ENCODE peak calls at places on chromosomes 5 and 9, in six cellular contexts. E is CD8-positive, alpha-beta T cell; U is GM06990; C is cardiac muscle cell; S is ovary; W is stomach. H is an unnamed sample.
A peak's percentile ranks its signal among the peaks of the same experiment; 100 is the strongest.

GRCh38 chr9:34552986-34553385 is 30.2 kb upstream of the ENHO start:
- DNase-seq in W (no peak), E (no peak), S (no peak), C (no peak), U (no peak), H (no peak)

GRCh38 chr9:113770396-113770795 is 105.7 kb upstream of the ZNF618 start:
- DNase-seq in S (no peak), C (no peak), W (no peak), U (no peak), E (no peak), H (no peak)

GRCh38 chr5:172595591-172596455 is 45.2 kb upstream of the NEURL1B start:
- DNase-seq in S (peak; percentile 13), C (no peak), W (no peak), U (no peak), E (no peak), H (no peak)

GRCh38 chr5:200985-201384 is 9.7 kb downstream of the LRRC14B start:
- DNase-seq in E (no peak), W (no peak), U (no peak), C (no peak), S (peak; percentile 7), H (no peak)

GRCh38 chr5:10077721-10078551 is 171.8 kb downstream of the ATPSCKMT start:
- DNase-seq in W (no peak), E (no peak), C (peak; percentile 28), S (no peak), U (no peak), H (no peak)

GRCh38 chr9:36204906-36205547 is 14.3 kb downstream of the CLTA start:
- DNase-seq in S (no peak), E (no peak), U (no peak), W (no peak), C (peak; percentile 20), H (no peak)

GRCh38 chr9:70061776-70062175 is 18.1 kb downstream of the MAMDC2 start:
- DNase-seq in C (no peak), E (no peak), W (no peak), U (no peak), S (no peak), H (no peak)

GRCh38 chr5:128199104-128199503 is 115.5 kb downstream of the SLC12A2 start:
- DNase-seq in S (no peak), E (no peak), C (no peak), W (no peak), U (no peak), H (no peak)

GRCh38 chr5:126414874-126415502 is 8.2 kb upstream of the GRAMD2B start:
- DNase-seq in E (no peak), S (peak; percentile 47), W (no peak), U (no peak), C (peak; percentile 62), H (no peak)

GRCh38 chr5:176803943-176804498 is 6.3 kb upstream of the UNC5A start:
- DNase-seq in E (no peak), C (peak; percentile 86), S (no peak), U (no peak), W (no peak), H (no peak)

GRCh38 chr9:132210472-132211145 is 48.8 kb downstream of the NTNG2 start:
- DNase-seq in U (no peak), E (no peak), C (no peak), S (no peak), W (no peak), H (no peak)

GRCh38 chr9:78187763-78188495 is 47.9 kb upstream of the CEP78 start:
- DNase-seq in C (peak; percentile 3), E (no peak), S (no peak), U (no peak), W (no peak), H (no peak)

GRCh38 chr5:135834639-135835529 is at the start of gene SLC25A48:
- DNase-seq in C (peak; percentile 87), W (peak; percentile 40), U (peak; percentile 40), S (no peak), E (no peak), H (no peak)

GRCh38 chr5:65483474-65484346 is 2.0 kb upstream of the ADAMTS6 start:
- DNase-seq in S (no peak), E (no peak), W (no peak), U (peak; percentile 41), C (peak; percentile 77), H (no peak)

GRCh38 chr5:16964821-16965220 is 28.7 kb upstream of the MYO10 start:
- DNase-seq in U (no peak), E (no peak), S (no peak), W (no peak), C (peak; percentile 51), H (no peak)

GRCh38 chr5:137342764-137343163 is 156.4 kb downstream of the SPOCK1 start:
- DNase-seq in C (no peak), W (no peak), S (no peak), U (no peak), E (no peak), H (no peak)

GRCh38 chr9:122190597-122191381 is 31.1 kb downstream of the MORN5 start:
- DNase-seq in E (no peak), W (peak; percentile 55), U (no peak), C (no peak), S (no peak), H (no peak)

GRCh38 chr5:127440831-127441230 is 76.6 kb upstream of the PRRC1 start:
- DNase-seq in S (no peak), C (no peak), W (no peak), U (no peak), E (no peak), H (no peak)

GRCh38 chr9:91812191-91812590 is 137.8 kb downstream of the ROR2 start:
- DNase-seq in C (no peak), W (peak; percentile 19), E (no peak), S (no peak), U (no peak), H (no peak)

GRCh38 chr5:125254267-125254666 is 507.8 kb upstream of the ZNF608 start:
- DNase-seq in E (no peak), C (no peak), U (no peak), W (no peak), S (no peak), H (no peak)

GRCh38 chr5:133382661-133383579 is 229.4 kb downstream of the FSTL4 start:
- DNase-seq in W (peak; percentile 22), U (no peak), C (no peak), S (no peak), E (no peak), H (no peak)

GRCh38 chr9:105444130-105444529 is 3.7 kb upstream of the FSD1L start:
- DNase-seq in S (no peak), C (no peak), E (no peak), W (no peak), U (no peak), H (no peak)

GRCh38 chr5:1771149-1772065 is 28.2 kb downstream of the MRPL36 start:
- DNase-seq in W (no peak), S (no peak), C (no peak), E (no peak), U (no peak), H (no peak)

GRCh38 chr9:137748311-137748710 is 129.3 kb upstream of the CACNA1B start:
- DNase-seq in W (no peak), C (no peak), S (no peak), E (no peak), U (no peak), H (no peak)

DNA sequence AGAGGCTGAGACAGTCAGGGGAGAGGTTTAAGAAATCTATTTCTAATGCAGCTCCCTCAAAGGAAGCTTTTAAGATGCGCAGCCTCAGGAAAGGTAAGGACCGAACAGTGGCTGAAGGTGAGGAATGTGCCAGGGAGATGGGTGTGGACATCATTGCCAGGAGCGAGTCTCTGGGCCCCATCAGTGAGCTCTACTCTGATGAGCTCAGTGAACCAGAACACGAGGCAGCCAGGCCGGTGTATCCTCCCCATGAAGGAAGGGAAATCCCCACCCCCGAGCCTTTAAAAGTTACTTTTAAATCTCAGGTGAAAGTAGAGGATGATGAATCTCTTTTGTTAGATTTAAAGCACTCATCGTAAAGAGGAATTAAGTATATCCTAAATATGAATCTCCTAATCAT is 8.2 kb downstream of the CAVIN4 start:
- DNase-seq in U (no peak), E (no peak), W (no peak), C (no peak), S (no peak), H (no peak)
- H3K36me3 ChIP-seq in U (no peaks in the 10 kb centered on the region), E (no peaks in the 10 kb centered on the region), W (peaks cover 5% of the 10 kb centered on the region), C (no peaks in the 10 kb centered on the region), S (no peaks in the 10 kb centered on the region), H (no peaks in the 10 kb centered on the region)

GRCh38 chr9:120505186-120505585 is 74.8 kb downstream of the CDK5RAP2 start:
- DNase-seq in C (no peak), U (no peak), S (no peak), W (no peak), E (no peak), H (no peak)

GRCh38 chr9:120513825-120514598 is 66.0 kb downstream of the CDK5RAP2 start:
- DNase-seq in W (no peak), E (no peak), U (no peak), C (no peak), S (no peak), H (no peak)

GRCh38 chr9:120510816-120511215 is 69.2 kb downstream of the CDK5RAP2 start:
- DNase-seq in U (no peak), C (no peak), E (no peak), W (no peak), S (no peak), H (no peak)

GRCh38 chr9:120507936-120508510 is 71.9 kb downstream of the CDK5RAP2 start:
- DNase-seq in W (no peak), C (no peak), U (no peak), E (no peak), S (no peak), H (no peak)
- H3K36me3 ChIP-seq in W (peaks cover 63% of the 10 kb centered on the region), C (peaks cover 4% of the 10 kb centered on the region), U (peaks cover 4% of the 10 kb centered on the region), E (peaks cover 32% of the 10 kb centered on the region), S (no peaks in the 10 kb centered on the region), H (peaks cover 92% of the 10 kb centered on the region)

GRCh38 chr9:20557890-20558608 is 64.2 kb downstream of the MLLT3 start:
- DNase-seq in C (no peak), U (no peak), W (no peak), S (no peak), E (no peak), H (no peak)
- H3K36me3 ChIP-seq in C (no peaks in the 10 kb centered on the region), U (no peaks in the 10 kb centered on the region), W (no peaks in the 10 kb centered on the region), S (no peaks in the 10 kb centered on the region), E (no peaks in the 10 kb centered on the region), H (no peaks in the 10 kb centered on the region)

GRCh38 chr5:157384971-157385709 is 74.9 kb upstream of the NIPAL4 start:
- DNase-seq in S (no peak), U (no peak), W (no peak), C (peak; percentile 88), E (no peak), H (no peak)

GRCh38 chr5:157388148-157388547 is 71.9 kb upstream of the NIPAL4 start:
- DNase-seq in U (no peak), C (no peak), W (no peak), S (no peak), E (no peak), H (no peak)

GRCh38 chr5:157389103-157389502 is 70.9 kb upstream of the NIPAL4 start:
- DNase-seq in C (no peak), U (no peak), W (no peak), S (no peak), E (no peak), H (no peak)

GRCh38 chr5:157387164-157387563 is 72.8 kb upstream of the NIPAL4 start:
- DNase-seq in S (no peak), W (no peak), U (no peak), C (no peak), E (no peak), H (no peak)

DNA sequence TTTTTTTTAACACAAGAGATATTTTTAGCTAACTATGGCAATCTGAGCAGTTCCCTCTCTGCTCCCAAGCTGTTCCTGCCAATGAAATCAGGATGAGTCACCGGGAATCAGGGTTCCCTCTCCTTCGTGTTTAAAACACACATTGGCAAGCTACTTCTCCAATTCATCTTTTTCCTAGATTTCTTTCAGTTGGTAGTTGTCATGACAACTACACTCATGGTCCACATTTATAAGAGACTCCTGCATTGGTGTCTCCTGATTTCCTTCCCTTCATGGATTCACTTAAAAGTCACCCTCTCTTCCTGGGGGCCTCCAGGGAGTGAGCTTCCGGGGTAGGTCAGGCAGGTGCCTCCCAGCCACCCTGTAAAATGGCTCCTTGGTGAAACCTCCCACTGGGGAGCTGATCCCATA is 72.3 kb upstream of the NIPAL4 start:
- DNase-seq in E (no peak), U (no peak), W (no peak), S (peak; percentile 33), C (peak; percentile 42), H (no peak)
- H3K36me3 ChIP-seq in E (peaks cover 81% of the 10 kb centered on the region), U (peaks cover 22% of the 10 kb centered on the region), W (peaks cover 25% of the 10 kb centered on the region), S (no peaks in the 10 kb centered on the region), C (peaks cover 37% of the 10 kb centered on the region), H (no peaks in the 10 kb centered on the region)

H was measured in esophagus squamous epithelium.